ENCODE peak calls at places on chromosomes 2 and 18, in eight cellular contexts. Z is GM12865; J is kidney; M is PC-9; T is anterior cingulate cortex; D is GM13977; C is fibroblast of lung; F is activated CD4-positive, CD25-positive, alpha-beta regulatory T cell treated with anti-CD3 and anti-CD28 coated beads, Interleukin-2, amount 50 U/mL, for 72 hours. I is an unnamed sample.

GRCh38 chr18:10715791-10716190 is 190.0 kb downstream of the NAPG start:
- DNase-seq in D (no peak), J (no peak), C (peak), Z (no peak), T (no peak), F (no peak), M (no peak), I (no peak)

GRCh38 chr2:101341421-101341820 is 32.9 kb upstream of the RNF149 start:
- DNase-seq in F (peak), J (no peak), Z (no peak), T (no peak), D (no peak), M (no peak), C (no peak), I (peak)

GRCh38 chr18:2906522-2907458 is 60.0 kb downstream of the EMILIN2 start:
- DNase-seq in M (peak), C (no peak), T (no peak), D (peak), J (peak), Z (peak), F (peak), I (peak)

GRCh38 chr2:37156071-37156856 is 516 bp downstream of the EIF2AK2 start:
- DNase-seq in C (peak), M (peak), Z (peak), F (no peak), T (peak), D (peak), J (no peak), I (peak)

GRCh38 chr2:232073699-232074098 is 112.2 kb downstream of the DIS3L2 start:
- DNase-seq in C (no peak), M (no peak), D (no peak), Z (no peak), F (no peak), J (no peak), T (no peak), I (no peak)

GRCh38 chr2:176852667-176853066 is 359.9 kb upstream of the HNRNPA3 start:
- DNase-seq in M (no peak), Z (peak), J (no peak), C (no peak), T (no peak), D (no peak), F (no peak), I (no peak)

GRCh38 chr18:36567800-36568199 is 261.0 kb downstream of the TPGS2 start:
- DNase-seq in J (no peak), Z (no peak), M (no peak), T (no peak), D (no peak), F (no peak), C (no peak), I (no peak)

GRCh38 chr2:197993830-197994229 is 189.4 kb downstream of the PLCL1 start:
- DNase-seq in J (no peak), D (no peak), T (no peak), Z (peak), F (no peak), C (peak), M (no peak), I (no peak)